ENCODE peak calls at places on chromosomes 6 and 20, in five cellular contexts. One of them, this sample, is unnamed.

GRCh38 chr20:45322952-45323383 is 14.9 kb upstream of the MATN4 start:
- DNase-seq in RWPE1: no peak
- DNase-seq in ovary: no peak
- DNase-seq in HCT116: peak; percentile 31
- DNase-seq in aorta: peak; percentile 58
- DNase-seq in this sample: no peak

GRCh38 chr20:62186887-62187866 is 4.3 kb downstream of the MTG2 start:
- DNase-seq in RWPE1: peak; percentile 86
- DNase-seq in ovary: no peak
- DNase-seq in HCT116: no peak
- DNase-seq in aorta: no peak
- DNase-seq in this sample: no peak

GRCh38 chr6:131519670-131520436 is 53.2 kb upstream of the ARG1 start:
- DNase-seq in RWPE1: peak; percentile 34
- DNase-seq in ovary: no peak
- DNase-seq in HCT116: peak; percentile 40
- DNase-seq in aorta: no peak
- DNase-seq in this sample: peak; percentile 6

GRCh38 chr6:39950125-39950720 is 16.0 kb upstream of the MOCS1 start:
- DNase-seq in RWPE1: no peak
- DNase-seq in ovary: no peak
- DNase-seq in HCT116: no peak
- DNase-seq in aorta: no peak
- DNase-seq in this sample: no peak

GRCh38 chr6:37791156-37791919 is 28.2 kb upstream of the ZFAND3 start:
- DNase-seq in RWPE1: peak; percentile 96
- DNase-seq in ovary: peak; percentile 86
- DNase-seq in HCT116: peak; percentile 93
- DNase-seq in aorta: peak; percentile 96
- DNase-seq in this sample: peak; percentile 89

GRCh38 chr6:37492236-37493046 is 7.3 kb downstream of the CCDC167 start:
- DNase-seq in RWPE1: no peak
- DNase-seq in ovary: no peak
- DNase-seq in HCT116: no peak
- DNase-seq in aorta: no peak
- DNase-seq in this sample: no peak

GRCh38 chr20:46559001-46559400 is 8.5 kb upstream of the OCSTAMP start:
- DNase-seq in RWPE1: no peak
- DNase-seq in ovary: no peak
- DNase-seq in HCT116: no peak
- DNase-seq in aorta: no peak
- DNase-seq in this sample: no peak

GRCh38 chr20:1870792-1871550 is 24.2 kb upstream of the SIRPA start:
- DNase-seq in RWPE1: no peak
- DNase-seq in ovary: no peak
- DNase-seq in HCT116: no peak
- DNase-seq in aorta: no peak
- DNase-seq in this sample: no peak

GRCh38 chr6:29376003-29376402 is 912 bp upstream of the OR12D3 start:
- DNase-seq in RWPE1: peak; percentile 29
- DNase-seq in ovary: no peak
- DNase-seq in HCT116: peak; percentile 19
- DNase-seq in aorta: no peak
- DNase-seq in this sample: no peak

GRCh38 chr20:25584905-25585704 is at the start of gene NINL:
- DNase-seq in RWPE1: peak; percentile 71
- DNase-seq in ovary: peak; percentile 83
- DNase-seq in HCT116: no peak
- DNase-seq in aorta: peak; percentile 90
- DNase-seq in this sample: no peak

GRCh38 chr20:44703183-44703925 is 11.8 kb upstream of the CCN5 start:
- DNase-seq in RWPE1: no peak
- DNase-seq in ovary: no peak
- DNase-seq in HCT116: no peak
- DNase-seq in aorta: no peak
- DNase-seq in this sample: no peak

GRCh38 chr20:54407446-54407845 is 67.9 kb upstream of the DOK5 start:
- DNase-seq in RWPE1: no peak
- DNase-seq in ovary: no peak
- DNase-seq in HCT116: no peak
- DNase-seq in aorta: no peak
- DNase-seq in this sample: no peak

GRCh38 chr20:58670097-58670496 is 19.0 kb downstream of the STX16 start:
- DNase-seq in RWPE1: no peak
- DNase-seq in ovary: no peak
- DNase-seq in HCT116: no peak
- DNase-seq in aorta: no peak
- DNase-seq in this sample: no peak

GRCh38 chr6:8245736-8246135 is 143.4 kb upstream of the EEF1E1 start:
- DNase-seq in RWPE1: no peak
- DNase-seq in ovary: no peak
- DNase-seq in HCT116: no peak
- DNase-seq in aorta: no peak
- DNase-seq in this sample: no peak

GRCh38 chr6:41545174-41545702 is 943 bp upstream of the FOXP4 start:
- DNase-seq in RWPE1: no peak
- DNase-seq in ovary: peak; percentile 31
- DNase-seq in HCT116: no peak
- DNase-seq in aorta: no peak
- DNase-seq in this sample: no peak

GRCh38 chr6:20534295-20534897 is at the start of gene CDKAL1:
- DNase-seq in RWPE1: peak; percentile 73
- DNase-seq in ovary: peak; percentile 88
- DNase-seq in HCT116: peak; percentile 89
- DNase-seq in aorta: peak; percentile 95
- DNase-seq in this sample: peak; percentile 64

GRCh38 chr6:35764238-35764896 is 12.0 kb upstream of the CLPSL2 start:
- DNase-seq in RWPE1: no peak
- DNase-seq in ovary: no peak
- DNase-seq in HCT116: peak; percentile 50
- DNase-seq in aorta: peak; percentile 48
- DNase-seq in this sample: no peak

GRCh38 chr6:5681480-5681879 is 325.2 kb downstream of the NRN1 start:
- DNase-seq in RWPE1: no peak
- DNase-seq in ovary: no peak
- DNase-seq in HCT116: no peak
- DNase-seq in aorta: no peak
- DNase-seq in this sample: no peak

GRCh38 chr20:61184194-61184593 is 67.9 kb upstream of the CDH4 start:
- DNase-seq in RWPE1: peak; percentile 38
- DNase-seq in ovary: no peak
- DNase-seq in HCT116: no peak
- DNase-seq in aorta: no peak
- DNase-seq in this sample: no peak

GRCh38 chr20:50283370-50283769 is 92.7 kb downstream of the CEBPB start:
- DNase-seq in RWPE1: no peak
- DNase-seq in ovary: peak; percentile 34
- DNase-seq in HCT116: no peak
- DNase-seq in aorta: no peak
- DNase-seq in this sample: no peak
- H3K27ac ChIP-seq in RWPE1: peak overlapping the region; percentile 64
- H3K27ac ChIP-seq in ovary: peak overlapping the region; percentile 95
- H3K27ac ChIP-seq in HCT116: peak overlapping the region; percentile 91
- H3K27ac ChIP-seq in aorta: no peak overlapping the region
- H3K27ac ChIP-seq in this sample: no peak overlapping the region

GRCh38 chr20:50130995-50131394 is 18.0 kb upstream of the UBE2V1 start:
- DNase-seq in RWPE1: no peak
- DNase-seq in ovary: no peak
- DNase-seq in HCT116: no peak
- DNase-seq in aorta: no peak
- DNase-seq in this sample: no peak

GRCh38 chr20:50128520-50128905 is 15.6 kb upstream of the UBE2V1 start:
- DNase-seq in RWPE1: no peak
- DNase-seq in ovary: no peak
- DNase-seq in HCT116: no peak
- DNase-seq in aorta: no peak
- DNase-seq in this sample: no peak

GRCh38 chr20:50130346-50130703 is 17.4 kb upstream of the UBE2V1 start:
- DNase-seq in RWPE1: no peak
- DNase-seq in ovary: no peak
- DNase-seq in HCT116: no peak
- DNase-seq in aorta: no peak
- DNase-seq in this sample: no peak

GRCh38 chr20:50127587-50128519 is 14.9 kb upstream of the UBE2V1 start:
- DNase-seq in RWPE1: no peak
- DNase-seq in ovary: no peak
- DNase-seq in HCT116: no peak
- DNase-seq in aorta: no peak
- DNase-seq in this sample: no peak

DNA sequence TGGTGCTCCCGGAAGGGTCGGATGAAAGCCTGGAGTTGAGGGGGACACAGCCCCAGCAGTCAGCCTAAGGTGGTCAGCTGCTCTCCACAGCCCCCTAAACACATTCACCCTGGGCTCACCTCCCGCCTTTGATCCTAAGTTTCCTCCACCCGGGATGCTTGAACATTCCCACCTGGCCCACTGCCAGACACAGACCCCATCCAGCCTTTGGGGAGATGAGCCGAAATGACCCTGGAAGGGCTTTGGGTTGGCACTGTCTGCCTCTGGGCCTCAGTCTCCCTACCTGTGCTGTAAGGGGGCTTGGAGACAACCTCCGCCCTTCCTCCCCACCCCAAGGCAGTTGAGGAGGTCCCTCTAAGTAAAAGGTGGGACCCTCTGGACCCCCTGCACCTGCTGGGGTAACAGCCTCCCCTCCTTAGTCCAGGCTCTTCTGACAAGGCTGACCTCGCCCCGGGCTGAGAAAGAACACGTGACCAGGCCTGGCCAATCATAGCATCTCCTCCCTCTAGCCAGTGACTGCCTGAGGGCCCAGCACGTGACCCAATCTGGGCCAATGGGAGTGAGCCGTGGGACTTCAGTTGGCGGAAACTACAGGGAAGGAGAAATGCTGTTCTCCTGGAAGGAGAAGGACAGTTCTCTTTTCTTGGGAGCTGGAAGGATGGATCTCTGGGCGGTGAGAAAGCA is 16.9 kb upstream of the UBE2V1 start:
- DNase-seq in RWPE1: peak; percentile 68
- DNase-seq in ovary: no peak
- DNase-seq in HCT116: no peak
- DNase-seq in aorta: no peak
- DNase-seq in this sample: no peak
- H3K27ac ChIP-seq in RWPE1: peak overlapping the region; percentile 62
- H3K27ac ChIP-seq in ovary: no peak overlapping the region
- H3K27ac ChIP-seq in HCT116: no peak overlapping the region
- H3K27ac ChIP-seq in aorta: no peak overlapping the region
- H3K27ac ChIP-seq in this sample: no peak overlapping the region

GRCh38 chr20:37325206-37325605 is 20.7 kb upstream of the SRC start:
- DNase-seq in RWPE1: no peak
- DNase-seq in ovary: no peak
- DNase-seq in HCT116: no peak
- DNase-seq in aorta: no peak
- DNase-seq in this sample: no peak

GRCh38 chr20:37328149-37328945 is 17.6 kb upstream of the SRC start:
- DNase-seq in RWPE1: no peak
- DNase-seq in ovary: peak; percentile 29
- DNase-seq in HCT116: no peak
- DNase-seq in aorta: peak; percentile 46
- DNase-seq in this sample: no peak

GRCh38 chr20:37327748-37328147 is 18.2 kb upstream of the SRC start:
- DNase-seq in RWPE1: no peak
- DNase-seq in ovary: peak; percentile 87
- DNase-seq in HCT116: no peak
- DNase-seq in aorta: peak; percentile 94
- DNase-seq in this sample: no peak

GRCh38 chr20:37323985-37324384 is 22.0 kb upstream of the SRC start:
- DNase-seq in RWPE1: no peak
- DNase-seq in ovary: no peak
- DNase-seq in HCT116: no peak
- DNase-seq in aorta: peak; percentile 2
- DNase-seq in this sample: no peak

GRCh38 chr20:37326666-37327065 is 19.3 kb upstream of the SRC start:
- DNase-seq in RWPE1: no peak
- DNase-seq in ovary: peak; percentile 14
- DNase-seq in HCT116: no peak
- DNase-seq in aorta: peak; percentile 8
- DNase-seq in this sample: no peak
- H3K27ac ChIP-seq in RWPE1: no peak overlapping the region
- H3K27ac ChIP-seq in ovary: no peak overlapping the region
- H3K27ac ChIP-seq in HCT116: no peak overlapping the region
- H3K27ac ChIP-seq in aorta: no peak overlapping the region
- H3K27ac ChIP-seq in this sample: no peak overlapping the region

GRCh38 chr6:2768125-2768524 is 2.9 kb downstream of the WRNIP1 start:
- DNase-seq in RWPE1: no peak
- DNase-seq in ovary: no peak
- DNase-seq in HCT116: no peak
- DNase-seq in aorta: no peak
- DNase-seq in this sample: no peak
- H3K27ac ChIP-seq in RWPE1: no peak overlapping the region
- H3K27ac ChIP-seq in ovary: no peak overlapping the region
- H3K27ac ChIP-seq in HCT116: no peak overlapping the region
- H3K27ac ChIP-seq in aorta: peak overlapping the region; percentile 52
- H3K27ac ChIP-seq in this sample: no peak overlapping the region

GRCh38 chr6:2081155-2082138 is 164.0 kb downstream of the GMDS start:
- DNase-seq in RWPE1: no peak
- DNase-seq in ovary: no peak
- DNase-seq in HCT116: no peak
- DNase-seq in aorta: no peak
- DNase-seq in this sample: no peak
- H3K27ac ChIP-seq in RWPE1: no peak overlapping the region
- H3K27ac ChIP-seq in ovary: no peak overlapping the region
- H3K27ac ChIP-seq in HCT116: no peak overlapping the region
- H3K27ac ChIP-seq in aorta: no peak overlapping the region
- H3K27ac ChIP-seq in this sample: no peak overlapping the region

GRCh38 chr6:147950623-147950987 is 392.0 kb upstream of the SASH1 start:
- DNase-seq in RWPE1: no peak
- DNase-seq in ovary: no peak
- DNase-seq in HCT116: no peak
- DNase-seq in aorta: no peak
- DNase-seq in this sample: no peak
- H3K27ac ChIP-seq in RWPE1: peak overlapping the region; percentile 55
- H3K27ac ChIP-seq in ovary: no peak overlapping the region
- H3K27ac ChIP-seq in HCT116: no peak overlapping the region
- H3K27ac ChIP-seq in aorta: no peak overlapping the region
- H3K27ac ChIP-seq in this sample: no peak overlapping the region